ENCODE peak calls at places on chromosome 12, in four cellular contexts. One of them, this sample, is unnamed.
A peak's percentile ranks its signal among the peaks of the same experiment; 100 is the strongest.

GRCh38 chr12:62005615-62006014 is 254.6 kb upstream of the USP15 start:
- DNase-seq in GM12865: no peak
- DNase-seq in ovary: no peak
- DNase-seq in NB4: no peak
- DNase-seq in this sample: no peak

GRCh38 chr12:14418526-14418925 is 53.0 kb downstream of the ATF7IP start:
- DNase-seq in NB4: no peak
- DNase-seq in ovary: no peak
- DNase-seq in GM12865: no peak
- DNase-seq in this sample: no peak

GRCh38 chr12:113955109-113955970 is 10.8 kb downstream of the RBM19 start:
- DNase-seq in NB4: peak; percentile 25
- DNase-seq in ovary: no peak
- DNase-seq in GM12865: peak; percentile 28
- DNase-seq in this sample: peak; percentile 64

GRCh38 chr12:54004841-54005530 is 3.8 kb upstream of the HOXC8 start:
- DNase-seq in ovary: no peak
- DNase-seq in NB4: no peak
- DNase-seq in GM12865: no peak
- DNase-seq in this sample: no peak

GRCh38 chr12:104094284-104094683 is 30.0 kb downstream of the HCFC2 start:
- DNase-seq in NB4: no peak
- DNase-seq in ovary: no peak
- DNase-seq in GM12865: no peak
- DNase-seq in this sample: no peak

GRCh38 chr12:30896461-30896860 is 30.1 kb upstream of the TSPAN11 start:
- DNase-seq in ovary: no peak
- DNase-seq in NB4: no peak
- DNase-seq in GM12865: no peak
- DNase-seq in this sample: no peak

GRCh38 chr12:26636710-26637328 is 196.2 kb downstream of the ITPR2 start:
- DNase-seq in NB4: no peak
- DNase-seq in GM12865: no peak
- DNase-seq in ovary: no peak
- DNase-seq in this sample: no peak

GRCh38 chr12:34327671-34328070 is 305.4 kb downstream of the ALG10 start:
- DNase-seq in ovary: no peak
- DNase-seq in GM12865: no peak
- DNase-seq in NB4: no peak
- DNase-seq in this sample: no peak

GRCh38 chr12:14810953-14811483 is 3.0 kb downstream of the SMCO3 start:
- DNase-seq in GM12865: peak; percentile 4
- DNase-seq in ovary: no peak
- DNase-seq in NB4: no peak
- DNase-seq in this sample: no peak

GRCh38 chr12:53299101-53299453 is 418 bp upstream of the MYG1 start:
- DNase-seq in GM12865: no peak
- DNase-seq in NB4: peak; percentile 92
- DNase-seq in ovary: no peak
- DNase-seq in this sample: no peak

GRCh38 chr12:133080619-133081407 is at the start of gene ZNF140:
- DNase-seq in GM12865: peak; percentile 98
- DNase-seq in ovary: peak; percentile 96
- DNase-seq in NB4: peak; percentile 99
- DNase-seq in this sample: peak; percentile 98

GRCh38 chr12:64611430-64612286 is 1.4 kb downstream of the RASSF3 start:
- DNase-seq in GM12865: peak; percentile 62
- DNase-seq in ovary: peak; percentile 62
- DNase-seq in NB4: peak; percentile 54
- DNase-seq in this sample: peak; percentile 30

GRCh38 chr12:6540181-6540877 is 6.0 kb downstream of the GAPDH start:
- DNase-seq in NB4: peak; percentile 95
- DNase-seq in GM12865: peak; percentile 53
- DNase-seq in ovary: peak; percentile 88
- DNase-seq in this sample: peak; percentile 65

GRCh38 chr12:29792132-29792531 is 8.4 kb upstream of the TMTC1 start:
- DNase-seq in GM12865: no peak
- DNase-seq in ovary: no peak
- DNase-seq in NB4: no peak
- DNase-seq in this sample: no peak

GRCh38 chr12:58711968-58712367 is 208.3 kb downstream of the LRIG3 start:
- DNase-seq in ovary: no peak
- DNase-seq in NB4: no peak
- DNase-seq in GM12865: no peak
- DNase-seq in this sample: no peak

GRCh38 chr12:49367381-49368239 is at the start of gene SPATS2:
- DNase-seq in NB4: no peak
- DNase-seq in GM12865: peak; percentile 63
- DNase-seq in ovary: no peak
- DNase-seq in this sample: peak; percentile 100

GRCh38 chr12:12546314-12546772 is 16.3 kb downstream of the DUSP16 start:
- DNase-seq in GM12865: no peak
- DNase-seq in NB4: no peak
- DNase-seq in ovary: no peak
- DNase-seq in this sample: no peak

GRCh38 chr12:19113464-19113863 is 16.1 kb upstream of the PLEKHA5 start:
- DNase-seq in NB4: no peak
- DNase-seq in ovary: no peak
- DNase-seq in GM12865: no peak
- DNase-seq in this sample: no peak

GRCh38 chr12:49827351-49828099 is 688 bp downstream of the NCKAP5L start:
- DNase-seq in NB4: peak; percentile 82
- DNase-seq in ovary: peak; percentile 84
- DNase-seq in GM12865: peak; percentile 50
- DNase-seq in this sample: peak; percentile 89

GRCh38 chr12:92403210-92404175 is 257.8 kb upstream of the BTG1 start:
- DNase-seq in ovary: no peak
- DNase-seq in GM12865: peak; percentile 97
- DNase-seq in NB4: no peak
- DNase-seq in this sample: no peak

GRCh38 chr12:39173689-39174088 is 268.3 kb upstream of the CPNE8 start:
- DNase-seq in GM12865: peak; percentile 23
- DNase-seq in NB4: no peak
- DNase-seq in ovary: no peak
- DNase-seq in this sample: no peak

GRCh38 chr12:62724947-62725447 is 210.0 kb downstream of the PPM1H start:
- DNase-seq in NB4: peak; percentile 73
- DNase-seq in GM12865: no peak
- DNase-seq in ovary: peak; percentile 41
- DNase-seq in this sample: no peak

GRCh38 chr12:119417440-119417839 is 82.9 kb downstream of the CCDC60 start:
- DNase-seq in NB4: no peak
- DNase-seq in ovary: no peak
- DNase-seq in GM12865: no peak
- DNase-seq in this sample: no peak

GRCh38 chr12:8913702-8914032 is 642 bp upstream of the PHC1 start:
- DNase-seq in GM12865: no peak
- DNase-seq in NB4: peak; percentile 5
- DNase-seq in ovary: no peak
- DNase-seq in this sample: no peak

GRCh38 chr12:122827258-122827657 is 8.0 kb upstream of the HIP1R start:
- DNase-seq in ovary: no peak
- DNase-seq in GM12865: no peak
- DNase-seq in NB4: peak; percentile 42
- DNase-seq in this sample: no peak

GRCh38 chr12:12272869-12273268 is 6.0 kb upstream of the LRP6 start:
- DNase-seq in GM12865: no peak
- DNase-seq in NB4: no peak
- DNase-seq in ovary: no peak
- DNase-seq in this sample: no peak

GRCh38 chr12:124432376-124432775 is 135.0 kb downstream of the NCOR2 start:
- DNase-seq in NB4: peak; percentile 99
- DNase-seq in ovary: no peak
- DNase-seq in GM12865: no peak
- DNase-seq in this sample: no peak

GRCh38 chr12:53726946-53727309 is 324 bp downstream of the CALCOCO1 start:
- DNase-seq in GM12865: no peak
- DNase-seq in NB4: peak; percentile 48
- DNase-seq in ovary: no peak
- DNase-seq in this sample: no peak

GRCh38 chr12:108694812-108695278 is 36.5 kb downstream of the CORO1C start:
- DNase-seq in GM12865: peak; percentile 65
- DNase-seq in NB4: no peak
- DNase-seq in ovary: no peak
- DNase-seq in this sample: no peak

GRCh38 chr12:93311827-93312226 is 65.9 kb upstream of the NUDT4 start:
- DNase-seq in NB4: no peak
- DNase-seq in GM12865: no peak
- DNase-seq in ovary: no peak
- DNase-seq in this sample: no peak

GRCh38 chr12:52848661-52849255 is at the start of gene KRT78:
- DNase-seq in NB4: no peak
- DNase-seq in ovary: no peak
- DNase-seq in GM12865: no peak
- DNase-seq in this sample: no peak

GRCh38 chr12:77946541-77947021 is 115.9 kb downstream of the NAV3 start:
- DNase-seq in NB4: no peak
- DNase-seq in ovary: no peak
- DNase-seq in GM12865: no peak
- DNase-seq in this sample: no peak

GRCh38 chr12:70398002-70398401 is 31.9 kb downstream of the KCNMB4 start:
- DNase-seq in GM12865: no peak
- DNase-seq in ovary: no peak
- DNase-seq in NB4: no peak
- DNase-seq in this sample: no peak

GRCh38 chr12:48031135-48031960 is 27.1 kb upstream of the COL2A1 start:
- DNase-seq in ovary: no peak
- DNase-seq in GM12865: no peak
- DNase-seq in NB4: no peak
- DNase-seq in this sample: no peak

GRCh38 chr12:91327136-91327535 is 144.5 kb upstream of the DCN start:
- DNase-seq in NB4: no peak
- DNase-seq in GM12865: no peak
- DNase-seq in ovary: no peak
- DNase-seq in this sample: no peak

GRCh38 chr12:112349440-112349839 is 32.8 kb downstream of the HECTD4 start:
- DNase-seq in NB4: no peak
- DNase-seq in ovary: no peak
- DNase-seq in GM12865: no peak
- DNase-seq in this sample: no peak

GRCh38 chr12:57549203-57549908 is 488 bp upstream of the KIF5A start:
- DNase-seq in GM12865: no peak
- DNase-seq in NB4: no peak
- DNase-seq in ovary: no peak
- DNase-seq in this sample: no peak

GRCh38 chr12:57548488-57548887 is 1.4 kb upstream of the KIF5A start:
- DNase-seq in NB4: no peak
- DNase-seq in GM12865: no peak
- DNase-seq in ovary: no peak
- DNase-seq in this sample: no peak

GRCh38 chr12:57551637-57552305 is 1.9 kb downstream of the KIF5A start:
- DNase-seq in ovary: no peak
- DNase-seq in NB4: no peak
- DNase-seq in GM12865: no peak
- DNase-seq in this sample: no peak

GRCh38 chr12:57550628-57551549 is 1.0 kb downstream of the KIF5A start:
- DNase-seq in GM12865: no peak
- DNase-seq in ovary: no peak
- DNase-seq in NB4: no peak
- DNase-seq in this sample: no peak

DNA sequence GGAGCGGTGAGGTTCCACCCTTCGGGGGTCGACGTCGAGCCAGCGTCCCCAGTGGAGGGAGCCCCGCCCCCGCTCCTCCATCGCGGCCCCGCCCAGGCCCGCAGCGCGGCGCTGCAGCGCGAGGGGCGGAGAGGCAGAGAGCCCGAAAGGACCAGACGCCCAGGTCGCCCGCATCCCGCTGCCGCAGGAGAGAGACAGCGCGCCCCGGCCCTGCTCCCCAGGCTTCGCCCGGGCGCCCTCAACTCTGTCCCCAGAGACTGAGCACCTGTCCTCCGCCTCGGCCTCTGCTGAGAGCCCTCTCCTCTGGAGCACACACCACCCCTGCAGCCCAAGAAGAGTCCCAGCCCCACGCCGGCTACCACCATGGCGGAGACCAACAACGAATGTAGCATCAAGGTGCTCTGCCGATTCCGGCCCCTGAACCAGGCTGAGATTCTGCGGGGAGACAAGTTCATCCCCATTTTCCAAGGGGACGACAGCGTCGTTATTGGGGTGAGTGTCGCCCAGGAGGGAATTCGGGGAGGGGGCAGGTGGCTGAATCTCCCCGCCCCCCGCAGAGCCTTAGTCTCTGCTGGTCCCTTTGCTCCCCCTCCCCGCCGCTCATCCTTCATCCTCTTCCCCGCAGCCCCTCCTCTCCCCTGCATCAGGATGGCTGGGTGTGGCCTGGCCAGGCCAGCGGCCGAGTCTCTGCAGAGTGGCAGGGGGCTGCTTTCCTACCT is at the start of gene KIF5A:
- DNase-seq in ovary: peak; percentile 32
- DNase-seq in GM12865: peak; percentile 29
- DNase-seq in NB4: no peak
- DNase-seq in this sample: peak; percentile 90
- TF ChIP-seq CTCF in ovary: no peak
- TF ChIP-seq CTCF in GM12865: no peak
- TF ChIP-seq CTCF in NB4: no peak
- TF ChIP-seq CTCF in this sample: no peak

GRCh38 chr12:2737656-2738241 is 57.0 kb upstream of the FKBP4 start:
- DNase-seq in ovary: no peak
- DNase-seq in NB4: no peak
- DNase-seq in GM12865: no peak
- DNase-seq in this sample: no peak

GRCh38 chr12:2733493-2734252 is 61.1 kb upstream of the FKBP4 start:
- DNase-seq in NB4: peak; percentile 29
- DNase-seq in ovary: no peak
- DNase-seq in GM12865: no peak
- DNase-seq in this sample: no peak

DNA sequence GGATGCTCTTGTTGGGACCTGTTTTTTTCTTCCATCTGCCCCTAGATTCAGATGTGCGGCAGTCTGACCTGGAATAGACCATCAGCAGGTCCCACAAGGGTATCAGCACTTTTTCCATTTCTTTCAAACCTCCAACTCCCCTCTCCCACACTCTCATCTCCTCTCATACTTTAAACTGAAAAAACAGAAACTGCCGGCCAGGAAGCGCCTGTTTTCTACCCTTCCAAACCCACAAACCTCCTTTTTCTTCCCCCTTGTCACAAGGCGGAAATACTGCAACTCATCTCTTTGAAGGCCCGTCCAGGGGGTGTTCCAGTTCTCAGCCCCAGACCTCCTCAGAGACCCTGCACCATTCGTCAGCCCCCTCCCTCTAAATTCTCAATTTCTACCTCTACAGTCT is 62.5 kb upstream of the FKBP4 start:
- DNase-seq in GM12865: no peak
- DNase-seq in NB4: no peak
- DNase-seq in ovary: no peak
- DNase-seq in this sample: no peak
- TF ChIP-seq CTCF in GM12865: no peak
- TF ChIP-seq CTCF in NB4: no peak
- TF ChIP-seq CTCF in ovary: no peak
- TF ChIP-seq CTCF in this sample: no peak

GRCh38 chr12:88578821-88579518 is 1.3 kb downstream of the KITLG start:
- DNase-seq in GM12865: no peak
- DNase-seq in ovary: peak; percentile 16
- DNase-seq in NB4: peak; percentile 24
- DNase-seq in this sample: peak; percentile 28
- TF ChIP-seq CTCF in GM12865: no peak
- TF ChIP-seq CTCF in ovary: no peak
- TF ChIP-seq CTCF in NB4: peak; percentile 23
- TF ChIP-seq CTCF in this sample: peak; percentile 53

GRCh38 chr12:111137968-111138367 is 217.6 kb upstream of the MYL2 start:
- DNase-seq in NB4: peak; percentile 31
- DNase-seq in GM12865: no peak
- DNase-seq in ovary: no peak
- DNase-seq in this sample: no peak
- TF ChIP-seq CTCF in NB4: no peak
- TF ChIP-seq CTCF in GM12865: no peak
- TF ChIP-seq CTCF in ovary: no peak
- TF ChIP-seq CTCF in this sample: no peak

This sample was measured in glutamatergic neuron.